ENCODE peak calls at places on chromosome 22, in nine cellular contexts. A is fibroblast of the aortic adventitia, X is GM13977, C is fibroblast of pulmonary artery, T is left lung, R is AG10803, L is HCT116, S is esophagus muscularis mucosa, O is progenitor cell of endocrine pancreas. Y is an unnamed sample.

GRCh38 chr22:19880786-19881569 is 26.3 kb upstream of the GNB1L start:
- DNase-seq in S (no peak), X (no peak), O (peak), C (peak), L (peak), R (peak), T (peak), A (peak), Y (no peak)

GRCh38 chr22:46661221-46661851 is 41.1 kb downstream of the GRAMD4 start:
- DNase-seq in C (peak), L (peak), O (no peak), A (no peak), T (no peak), X (no peak), R (no peak), S (no peak), Y (peak)

GRCh38 chr22:48180631-48181030 is 1418.2 kb downstream of the TBC1D22A start:
- DNase-seq in R (no peak), L (no peak), X (no peak), C (no peak), O (no peak), T (no peak), A (no peak), S (no peak), Y (no peak)

GRCh38 chr22:29932121-29932520 is 49.1 kb downstream of the MTMR3 start:
- DNase-seq in S (no peak), O (no peak), L (no peak), A (no peak), C (no peak), T (no peak), X (no peak), R (no peak), Y (no peak)

GRCh38 chr22:49412236-49412635 is 415.4 kb downstream of the BRD1 start:
- DNase-seq in R (no peak), T (no peak), S (no peak), X (no peak), A (no peak), L (no peak), O (no peak), C (no peak), Y (no peak)

GRCh38 chr22:19523240-19524169 is 705 bp downstream of the CLDN5 start:
- DNase-seq in X (peak), R (peak), A (peak), T (no peak), C (peak), O (no peak), S (no peak), L (no peak), Y (peak)

GRCh38 chr22:44979154-44979553 is 30.7 kb downstream of the PHF21B start:
- DNase-seq in S (no peak), L (no peak), T (no peak), C (no peak), A (no peak), O (no peak), R (no peak), X (no peak), Y (no peak)

GRCh38 chr22:30245985-30246901 is at the start of gene LIF:
- DNase-seq in C (peak), R (peak), A (peak), S (no peak), L (no peak), O (peak), X (peak), T (no peak), Y (peak)

GRCh38 chr22:17336061-17336460 is 33.2 kb upstream of the CECR2 start:
- DNase-seq in R (no peak), X (peak), A (no peak), T (no peak), C (no peak), S (no peak), O (no peak), L (no peak), Y (no peak)

GRCh38 chr22:24424001-24424900 is 3.1 kb upstream of the ADORA2A start:
- DNase-seq in L (no peak), C (no peak), R (no peak), S (no peak), A (no peak), O (no peak), T (no peak), X (no peak), Y (peak)

GRCh38 chr22:24938741-24939341 is 7.7 kb downstream of the LHFPL7 start:
- DNase-seq in R (peak), X (peak), S (no peak), A (peak), L (no peak), O (no peak), T (no peak), C (peak), Y (peak)

GRCh38 chr22:30541979-30542810 is 4.3 kb downstream of the SEC14L6 start:
- DNase-seq in S (no peak), R (no peak), L (no peak), C (peak), A (no peak), O (peak), T (no peak), X (no peak), Y (no peak)

GRCh38 chr22:27560781-27561180 is 240.8 kb downstream of the MN1 start:
- DNase-seq in S (no peak), A (no peak), X (no peak), R (no peak), T (no peak), L (no peak), C (no peak), O (no peak), Y (no peak)

GRCh38 chr22:27179161-27179560 is 521.8 kb downstream of the MIAT start:
- DNase-seq in X (no peak), A (no peak), O (no peak), R (no peak), T (no peak), S (no peak), L (no peak), C (no peak), Y (no peak)

GRCh38 chr22:29071261-29072045 is 1.4 kb upstream of the KREMEN1 start:
- DNase-seq in L (no peak), X (peak), C (no peak), S (no peak), T (peak), A (peak), O (peak), R (no peak), Y (peak)

GRCh38 chr22:23767303-23767672 is 484 bp downstream of the CHCHD10 start:
- DNase-seq in L (no peak), T (no peak), O (no peak), X (no peak), C (no peak), A (no peak), R (no peak), S (no peak), Y (no peak)

GRCh38 chr22:29254283-29254653 is 13.5 kb downstream of the RHBDD3 start:
- DNase-seq in T (no peak), X (no peak), S (no peak), R (no peak), O (no peak), A (no peak), L (no peak), C (no peak), Y (no peak)

GRCh38 chr22:28103596-28103995 is 184.5 kb upstream of the PITPNB start:
- DNase-seq in X (no peak), R (peak), O (no peak), T (no peak), C (peak), A (peak), S (peak), L (no peak), Y (no peak)

GRCh38 chr22:46443850-46444389 is 93.5 kb downstream of the CELSR1 start:
- DNase-seq in C (no peak), O (no peak), L (no peak), A (no peak), R (no peak), T (peak), S (no peak), X (no peak), Y (no peak)

GRCh38 chr22:31748490-31748889 is 1.4 kb downstream of the PRR14L start:
- DNase-seq in O (no peak), R (no peak), A (no peak), S (no peak), X (no peak), C (no peak), L (no peak), T (no peak), Y (no peak)

GRCh38 chr22:35648066-35649025 is at the start of gene APOL6:
- DNase-seq in T (no peak), X (peak), C (peak), S (peak), A (peak), O (no peak), L (no peak), R (peak), Y (peak)

GRCh38 chr22:39594411-39594810 is 23.9 kb downstream of the CACNA1I start:
- DNase-seq in T (no peak), R (no peak), C (no peak), L (no peak), X (no peak), S (no peak), A (no peak), O (no peak), Y (no peak)

GRCh38 chr22:29434288-29434687 is 4.1 kb upstream of the RFPL1 start:
- DNase-seq in C (no peak), T (no peak), L (no peak), O (no peak), X (no peak), S (no peak), A (no peak), R (no peak), Y (no peak)

GRCh38 chr22:47286590-47286989 is 524.1 kb downstream of the TBC1D22A start:
- DNase-seq in S (no peak), C (no peak), O (no peak), R (no peak), A (no peak), L (no peak), T (no peak), X (no peak), Y (no peak)

GRCh38 chr22:33401291-33401690 is 343.1 kb upstream of the SYN3 start:
- DNase-seq in O (no peak), A (peak), S (no peak), R (no peak), T (no peak), X (no peak), L (no peak), C (peak), Y (no peak)

GRCh38 chr22:39493759-39494158 is 8.3 kb upstream of the MIEF1 start:
- DNase-seq in O (no peak), R (peak), T (no peak), S (no peak), A (peak), X (no peak), C (peak), L (no peak), Y (no peak)

GRCh38 chr22:50206599-50206998 is 5.8 kb downstream of the SELENOO start:
- DNase-seq in T (peak), S (no peak), C (peak), A (peak), X (no peak), R (peak), L (no peak), O (no peak), Y (no peak)

GRCh38 chr22:35274154-35274871 is 17.0 kb downstream of the HMGXB4 start:
- DNase-seq in O (no peak), C (no peak), X (no peak), L (no peak), T (no peak), R (no peak), A (no peak), S (no peak), Y (no peak)

GRCh38 chr22:44337658-44338004 is 24.9 kb upstream of the SHISAL1 start:
- DNase-seq in R (peak), A (peak), S (no peak), L (no peak), T (peak), C (peak), X (no peak), O (no peak), Y (peak)

GRCh38 chr22:38751422-38752346 is 4.1 kb downstream of the SUN2 start:
- DNase-seq in A (no peak), O (no peak), C (no peak), T (peak), L (no peak), S (no peak), X (peak), R (no peak), Y (peak)

GRCh38 chr22:39471421-39472141 is 14.8 kb downstream of the MGAT3 start:
- DNase-seq in C (peak), X (peak), R (peak), S (no peak), O (no peak), L (no peak), T (no peak), A (peak), Y (peak)

GRCh38 chr22:24097961-24098391 is 83.3 kb upstream of the SUSD2 start:
- DNase-seq in C (no peak), R (no peak), X (no peak), L (no peak), O (no peak), S (no peak), T (no peak), A (no peak), Y (no peak)

GRCh38 chr22:45163074-45163416 is 680 bp upstream of the NUP50 start:
- DNase-seq in L (no peak), S (no peak), A (peak), T (peak), O (no peak), C (peak), R (peak), X (peak), Y (peak)

GRCh38 chr22:23175817-23176644 is 4.3 kb upstream of the BCR start:
- DNase-seq in L (no peak), O (no peak), R (no peak), S (no peak), A (no peak), T (no peak), C (no peak), X (no peak), Y (no peak)

GRCh38 chr22:19986410-19987341 is 29.9 kb downstream of the ARVCF start:
- DNase-seq in A (peak), L (no peak), T (peak), O (peak), R (peak), C (peak), X (peak), S (no peak), Y (peak)

GRCh38 chr22:25395915-25396314 is 168.6 kb upstream of the GRK3 start:
- DNase-seq in T (no peak), R (no peak), X (no peak), S (no peak), C (no peak), O (no peak), L (no peak), A (no peak), Y (peak)

GRCh38 chr22:41380993-41381328 is 781 bp upstream of the TEF start:
- DNase-seq in L (peak), A (peak), R (peak), C (peak), S (peak), O (no peak), X (no peak), T (peak), Y (no peak)

GRCh38 chr22:39528080-39528661 is 4.4 kb downstream of the RPS19BP1 start:
- DNase-seq in T (no peak), L (no peak), A (no peak), S (no peak), O (no peak), X (no peak), R (no peak), C (no peak), Y (no peak)

GRCh38 chr22:37010976-37011375 is 8.3 kb downstream of the TST start:
- DNase-seq in C (no peak), S (no peak), X (no peak), A (no peak), L (no peak), T (no peak), O (no peak), R (no peak), Y (no peak)
- TF ChIP-seq CTCF in C (no peak), S (no peak), X (no peak), A (no peak), L (no peak), T (no peak), O (no peak), R (no peak), Y (no peak)

DNA sequence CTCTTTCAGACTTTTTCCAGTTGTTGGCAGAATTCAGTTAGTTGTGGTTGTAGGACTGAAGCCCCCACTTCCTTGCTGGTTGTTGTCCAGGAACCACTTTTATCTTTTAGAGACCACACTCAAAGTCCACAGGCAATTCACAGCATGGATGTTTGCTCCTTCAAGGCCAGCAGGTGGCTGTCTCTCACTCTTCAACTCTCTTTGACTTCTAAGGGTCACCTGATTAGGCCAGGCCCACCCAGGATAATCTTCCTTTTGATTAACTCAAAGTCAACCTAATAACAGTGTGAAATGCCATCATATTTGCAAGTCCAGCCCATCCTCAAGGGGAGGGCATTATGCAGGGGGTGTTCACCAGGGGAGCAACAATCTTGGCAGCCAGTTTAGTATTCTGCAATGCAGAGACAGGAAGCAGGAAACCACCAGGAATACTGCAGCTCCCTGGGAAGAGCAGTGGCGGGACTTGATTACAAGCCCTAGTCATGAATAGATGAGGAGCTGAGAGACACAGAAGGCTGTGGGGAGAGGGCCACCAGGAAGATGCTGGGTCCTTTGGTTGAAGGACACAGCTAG is 52.4 kb downstream of the LRRC74B start:
- DNase-seq in A (no peak), R (no peak), X (no peak), O (no peak), S (no peak), T (no peak), L (peak), C (peak), Y (peak)
- TF ChIP-seq CTCF in A (no peak), R (no peak), X (no peak), O (no peak), S (no peak), T (no peak), L (peak), C (no peak), Y (no peak)

DNA sequence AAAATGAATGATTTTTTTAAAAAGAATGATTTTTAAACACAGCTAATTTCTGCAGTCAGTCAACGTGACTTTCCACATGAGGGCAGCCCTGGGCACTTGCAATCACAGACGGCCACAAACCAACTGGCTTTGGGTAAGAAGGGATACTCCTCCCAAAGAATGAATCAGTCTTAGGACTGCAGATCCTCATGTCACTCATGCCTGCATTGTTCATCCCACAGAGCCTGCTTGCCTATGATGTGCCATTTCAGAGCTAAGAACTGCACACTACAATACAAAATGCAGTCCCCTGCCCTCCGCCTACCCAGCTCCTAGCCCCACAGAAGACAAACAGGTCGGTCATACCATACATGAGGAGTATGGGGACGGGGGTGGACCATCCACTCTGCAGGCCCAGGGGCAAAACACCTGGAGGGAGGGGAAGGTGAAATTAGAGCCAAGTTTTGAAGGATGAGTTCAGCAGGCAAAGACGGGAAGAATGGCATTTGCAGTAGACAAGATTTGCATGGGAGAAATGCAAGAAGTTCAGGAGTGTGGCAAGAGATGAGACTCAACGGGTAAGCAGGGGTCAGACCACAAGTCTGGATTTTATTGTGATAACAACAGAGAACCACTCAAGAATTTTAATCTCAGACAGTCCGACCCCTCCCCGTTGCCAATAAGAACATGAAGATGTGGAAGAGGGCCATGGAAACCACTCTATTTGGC is 24.7 kb downstream of the PACSIN2 start:
- DNase-seq in S (no peak), O (no peak), R (peak), A (peak), L (no peak), T (no peak), X (no peak), C (peak), Y (no peak)
- TF ChIP-seq CTCF in S (no peak), O (no peak), R (peak), A (peak), L (peak), T (no peak), X (peak), C (peak), Y (no peak)

DNA sequence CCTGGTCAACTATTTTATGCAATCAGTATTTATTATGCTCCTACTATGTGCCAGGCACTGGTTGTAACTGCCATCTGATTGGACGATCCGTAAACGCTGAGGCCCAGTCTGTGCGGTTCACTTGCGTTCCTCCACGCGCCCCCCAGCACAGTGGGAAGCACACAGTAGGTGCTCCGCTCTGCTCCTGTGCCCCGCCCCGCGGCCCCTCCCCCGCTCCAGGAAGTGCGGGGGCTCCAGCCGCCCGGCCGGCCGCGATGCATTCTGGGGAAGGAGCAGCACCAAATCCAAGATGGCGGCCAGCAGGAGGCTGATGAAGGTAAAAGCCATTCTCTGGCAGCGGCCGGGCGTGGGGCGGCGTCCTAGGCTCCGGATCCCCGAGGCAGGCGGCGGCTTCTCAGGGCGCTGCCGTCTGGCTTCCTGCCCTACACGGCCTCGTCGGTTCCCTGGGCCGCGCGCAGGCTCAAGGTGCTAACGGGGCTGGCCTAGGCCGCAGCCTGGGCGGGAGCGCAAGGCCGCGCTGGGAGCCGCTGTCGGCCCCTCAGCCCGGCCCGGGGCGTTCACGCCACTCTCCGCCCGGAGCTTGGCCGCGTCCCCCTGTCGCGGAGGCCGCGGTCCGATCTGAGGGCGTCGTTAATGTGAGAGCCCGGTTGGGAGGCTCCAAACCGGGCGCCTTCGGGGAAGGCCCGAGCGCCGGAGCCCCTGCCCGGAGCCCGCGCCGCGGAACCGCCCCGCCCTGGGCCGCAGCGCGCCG is at the start of gene UBE2L3:
- DNase-seq in A (peak), S (peak), O (peak), R (peak), C (peak), T (peak), L (peak), X (peak), Y (peak)
- TF ChIP-seq CTCF in A (no peak), S (no peak), O (no peak), R (no peak), C (no peak), T (no peak), L (no peak), X (no peak), Y (no peak)

Y was measured in activated CD8-positive, alpha-beta T cell treated with anti-CD3 and anti-CD28 coated beads for 36 hours.